ENCODE peak calls at places on chromosome 22, in five cellular contexts. D, L, T, V and U are unnamed samples.

GRCh38 chr22:27768027-27768640 is 33.4 kb downstream of the MN1 start:
- DNase-seq in D (no peak), L (no peak), T (no peak), V (no peak), U (no peak)

GRCh38 chr22:39380331-39380730 is 19.2 kb upstream of the TAB1 start:
- DNase-seq in D (no peak), L (no peak), T (no peak), V (no peak), U (no peak)

GRCh38 chr22:46573781-46574437 is 36.5 kb upstream of the CELSR1 start:
- DNase-seq in D (no peak), L (no peak), T (no peak), V (no peak), U (no peak)

GRCh38 chr22:30573594-30574094 is 821 bp downstream of the GAL3ST1 start:
- DNase-seq in D (no peak), L (no peak), T (no peak), V (no peak), U (no peak)

GRCh38 chr22:25511725-25512124 is 52.8 kb upstream of the GRK3 start:
- DNase-seq in D (no peak), L (no peak), T (no peak), V (no peak), U (no peak)

GRCh38 chr22:45677060-45677459 is 5.4 kb downstream of the ATXN10 start:
- DNase-seq in D (no peak), L (no peak), T (no peak), V (no peak), U (no peak)

GRCh38 chr22:26168934-26169311 is 339 bp upstream of the SEZ6L start:
- DNase-seq in D (no peak), L (no peak), T (no peak), V (no peak), U (no peak)

GRCh38 chr22:17097062-17097461 is 12.3 kb downstream of the IL17RA start:
- DNase-seq in D (no peak), L (no peak), T (no peak), V (no peak), U (no peak)

GRCh38 chr22:50440544-50441249 is 34.1 kb downstream of the SBF1 start:
- DNase-seq in D (no peak), L (no peak), T (no peak), V (no peak), U (no peak)

GRCh38 chr22:42468841-42469240 is 36.6 kb upstream of the NFAM1 start:
- DNase-seq in D (peak; percentile 14), L (no peak), T (no peak), V (no peak), U (no peak)

GRCh38 chr22:29733362-29734322 is 13.8 kb downstream of the CABP7 start:
- DNase-seq in D (peak; percentile 43), L (no peak), T (no peak), V (no peak), U (no peak)

GRCh38 chr22:44181912-44182590 is 1.3 kb downstream of the PARVG start:
- DNase-seq in D (no peak), L (no peak), T (no peak), V (no peak), U (no peak)

GRCh38 chr22:43078522-43078921 is 10.7 kb downstream of the TTLL1 start:
- DNase-seq in D (peak; percentile 21), L (no peak), T (peak; percentile 83), V (no peak), U (no peak)

GRCh38 chr22:39129081-39129480 is 23.4 kb downstream of the CBX7 start:
- DNase-seq in D (no peak), L (no peak), T (peak; percentile 38), V (no peak), U (no peak)

GRCh38 chr22:30920407-30920806 is 48.2 kb downstream of the MORC2 start:
- DNase-seq in D (peak; percentile 76), L (peak; percentile 97), T (peak; percentile 32), V (peak; percentile 68), U (peak; percentile 60)

GRCh38 chr22:39242389-39242808 is 2.4 kb downstream of the PDGFB start:
- DNase-seq in D (no peak), L (peak; percentile 84), T (no peak), V (no peak), U (no peak)

GRCh38 chr22:26656896-26657851 is at the start of gene MIAT:
- DNase-seq in D (peak; percentile 37), L (peak; percentile 87), T (no peak), V (peak; percentile 73), U (peak; percentile 69)

GRCh38 chr22:17266261-17266971 is 47.2 kb upstream of the ADA2 start:
- DNase-seq in D (no peak), L (peak; percentile 71), T (no peak), V (no peak), U (no peak)

GRCh38 chr22:28821452-28821851 is 21.1 kb upstream of the XBP1 start:
- DNase-seq in D (no peak), L (no peak), T (no peak), V (no peak), U (no peak)

GRCh38 chr22:28023036-28023435 is 104.0 kb upstream of the PITPNB start:
- DNase-seq in D (no peak), L (no peak), T (no peak), V (no peak), U (no peak)

GRCh38 chr22:46297151-46297819 is 615 bp downstream of the GTSE1 start:
- DNase-seq in D (peak; percentile 30), L (no peak), T (peak; percentile 11), V (no peak), U (no peak)

GRCh38 chr22:43222281-43222680 is 35.3 kb upstream of the TTLL12 start:
- DNase-seq in D (peak; percentile 73), L (no peak), T (no peak), V (no peak), U (no peak)

DNA sequence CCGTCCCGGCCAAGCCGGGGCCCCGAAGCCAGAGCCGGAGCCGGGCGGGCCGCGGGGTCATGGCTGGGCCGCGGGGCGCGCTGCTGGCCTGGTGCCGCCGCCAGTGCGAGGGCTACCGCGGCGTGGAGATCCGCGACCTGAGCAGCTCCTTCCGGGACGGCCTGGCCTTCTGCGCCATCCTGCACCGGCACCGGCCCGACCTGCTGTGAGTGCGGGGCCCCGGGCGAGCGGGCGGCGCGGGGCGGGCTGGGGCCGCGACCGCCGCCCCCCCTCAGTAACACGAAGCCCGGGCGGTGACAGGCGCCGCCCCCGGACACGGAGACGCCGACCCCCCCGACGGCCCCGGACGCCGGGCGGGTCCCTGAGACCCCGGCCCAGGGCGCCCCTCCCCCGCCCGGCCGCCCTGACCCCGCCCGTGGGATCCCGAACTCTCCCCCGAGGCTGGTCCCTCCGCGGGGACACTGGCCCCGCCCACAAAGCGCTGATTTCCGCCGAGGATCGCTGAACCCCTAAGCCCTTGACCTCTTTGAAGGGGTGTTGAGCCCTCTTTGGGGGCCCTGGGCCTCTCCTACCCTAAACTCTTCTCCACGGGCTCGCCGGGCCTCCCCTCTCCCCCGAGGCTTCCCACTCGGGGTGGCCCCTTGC is 389 bp downstream of the MICALL1 start:
- DNase-seq in D (peak; percentile 35), L (peak; percentile 61), T (no peak), V (peak; percentile 65), U (peak; percentile 69)
- TF ChIP-seq POLR2A in D (no peak), L (no peak), T (no peak), V (no peak), U (no peak)

DNA sequence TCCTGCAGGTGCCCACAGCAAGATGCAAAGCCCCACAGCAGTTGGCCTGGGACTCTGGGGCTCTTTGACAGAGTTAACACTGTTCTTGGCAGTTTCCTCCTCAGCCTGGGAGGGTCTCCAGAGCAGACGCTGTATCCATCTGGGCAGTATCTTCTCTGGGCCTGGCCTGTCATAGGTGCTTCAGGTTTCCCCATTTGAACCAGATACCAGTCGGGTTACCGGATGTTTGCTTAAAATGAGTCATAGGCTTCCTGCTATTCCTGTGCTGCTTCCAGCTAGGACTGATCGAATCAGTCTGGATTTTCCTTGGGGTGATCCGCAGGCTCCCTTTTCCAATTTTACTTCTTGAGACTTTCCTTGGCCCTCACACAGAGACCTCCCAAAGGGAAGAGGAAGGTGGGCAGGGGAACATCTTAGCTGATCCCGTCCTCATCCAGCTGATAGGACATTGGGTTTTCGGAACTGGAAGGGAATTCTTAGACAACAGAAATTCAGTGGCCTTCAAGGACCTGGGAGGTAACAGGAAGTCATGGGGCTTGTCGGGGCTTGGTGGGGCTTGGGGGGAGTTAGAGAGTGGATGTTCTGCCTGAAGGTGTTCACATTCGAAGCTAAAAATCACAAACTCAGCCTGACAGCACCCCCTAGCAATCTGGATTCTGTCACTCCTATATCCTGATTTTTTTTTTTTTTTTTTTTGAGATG is 2.4 kb upstream of the RANGAP1 start:
- DNase-seq in D (no peak), L (no peak), T (peak; percentile 92), V (no peak), U (no peak)
- TF ChIP-seq TAF1 in D (no peak), L (peak; percentile 45), T (peak; percentile 43), V (no peak), U (no peak)

GRCh38 chr22:35380537-35381423 is at the start of gene HMOX1:
- DNase-seq in D (no peak), L (peak; percentile 82), T (peak; percentile 73), V (peak; percentile 78), U (peak; percentile 86)
- TF ChIP-seq POLR2A in D (no peak), L (peak; percentile 66), T (peak; percentile 93), V (peak; percentile 71), U (peak; percentile 83)

GRCh38 chr22:49431559-49431958 is 396.1 kb downstream of the BRD1 start:
- DNase-seq in D (no peak), L (no peak), T (no peak), V (no peak), U (no peak)
- TF ChIP-seq TAF1 in D (no peak), L (no peak), T (no peak), V (no peak), U (no peak)

GRCh38 chr22:23184100-23184763 is 3.9 kb downstream of the BCR start:
- DNase-seq in D (no peak), L (no peak), T (no peak), V (no peak), U (no peak)

GRCh38 chr22:23190526-23190925 is 10.2 kb downstream of the BCR start:
- DNase-seq in D (no peak), L (no peak), T (no peak), V (no peak), U (no peak)

GRCh38 chr22:23184764-23185113 is 4.4 kb downstream of the BCR start:
- DNase-seq in D (no peak), L (no peak), T (no peak), V (no peak), U (no peak)

GRCh38 chr22:23187201-23187600 is 6.9 kb downstream of the BCR start:
- DNase-seq in D (peak; percentile 90), L (no peak), T (no peak), V (no peak), U (no peak)

GRCh38 chr22:23187871-23188700 is 7.8 kb downstream of the BCR start:
- DNase-seq in D (no peak), L (no peak), T (no peak), V (no peak), U (no peak)
- TF ChIP-seq POLR2A in D (no peak), L (no peak), T (no peak), V (no peak), U (no peak)